ENCODE peak calls at places on chromosomes 1 and 21, in six cellular contexts. Z is WTC11, V is GM23338, U is H1, K is HepG2, T is GM12878. R is an unnamed sample.

GRCh38 chr1:224333309-224333926 is 3.4 kb upstream of the NVL start:
- DNase-seq in Z (no peak), V (peak; percentile 81), U (no peak), K (peak; percentile 60), T (peak; percentile 56), R (peak; percentile 48)

GRCh38 chr21:38388219-38388618 is 110.1 kb downstream of the ERG start:
- DNase-seq in Z (no peak), V (no peak), U (no peak), K (no peak), T (no peak), R (no peak)

GRCh38 chr1:15385420-15385819 is 24.3 kb upstream of the EFHD2 start:
- DNase-seq in Z (no peak), V (no peak), U (no peak), K (no peak), T (no peak), R (no peak)

GRCh38 chr21:29077651-29078090 is 4.2 kb upstream of the CCT8 start:
- DNase-seq in Z (no peak), V (peak; percentile 54), U (no peak), K (no peak), T (peak; percentile 45), R (no peak)

GRCh38 chr1:7669559-7670208 is 101.4 kb upstream of the VAMP3 start:
- DNase-seq in Z (peak; percentile 89), V (peak; percentile 94), U (peak; percentile 43), K (peak; percentile 35), T (no peak), R (peak; percentile 85)

GRCh38 chr1:67612690-67613322 is 72.2 kb upstream of the GADD45A start:
- DNase-seq in Z (no peak), V (no peak), U (no peak), K (no peak), T (no peak), R (no peak)

GRCh38 chr1:232974971-232975370 is 24.6 kb downstream of the NTPCR start:
- DNase-seq in Z (no peak), V (no peak), U (no peak), K (no peak), T (no peak), R (no peak)

GRCh38 chr1:19758227-19758830 is 41.4 kb downstream of the TMCO4 start:
- DNase-seq in Z (no peak), V (no peak), U (no peak), K (no peak), T (no peak), R (no peak)

GRCh38 chr1:206952182-206952581 is 5.9 kb upstream of the PIGR start:
- DNase-seq in Z (no peak), V (no peak), U (no peak), K (peak; percentile 37), T (no peak), R (no peak)

GRCh38 chr1:57623039-57623790 is 199.4 kb upstream of the DAB1 start:
- DNase-seq in Z (peak; percentile 45), V (peak; percentile 58), U (no peak), K (peak; percentile 3), T (no peak), R (peak; percentile 8)

GRCh38 chr1:44144962-44145756 is 3.7 kb upstream of the KLF18 start:
- DNase-seq in Z (no peak), V (no peak), U (no peak), K (no peak), T (no peak), R (no peak)
- TF ChIP-seq CREB1 in Z (no peak), V (no peak), U (no peak), K (no peak), T (no peak), R (no peak)

GRCh38 chr21:46368533-46369285 is 44.8 kb downstream of the PCNT start:
- DNase-seq in Z (no peak), V (no peak), U (no peak), K (no peak), T (peak; percentile 65), R (no peak)

GRCh38 chr21:46366966-46367365 is 43.0 kb downstream of the PCNT start:
- DNase-seq in Z (no peak), V (no peak), U (no peak), K (no peak), T (no peak), R (no peak)

GRCh38 chr21:46366561-46366960 is 42.6 kb downstream of the PCNT start:
- DNase-seq in Z (no peak), V (no peak), U (no peak), K (no peak), T (no peak), R (no peak)

GRCh38 chr21:46363698-46364097 is 39.7 kb downstream of the PCNT start:
- DNase-seq in Z (no peak), V (no peak), U (no peak), K (no peak), T (no peak), R (no peak)

GRCh38 chr21:46366091-46366490 is 42.1 kb downstream of the PCNT start:
- DNase-seq in Z (no peak), V (no peak), U (no peak), K (no peak), T (no peak), R (no peak)
- TF ChIP-seq CREB1 in Z (no peak), V (no peak), U (no peak), K (no peak), T (no peak), R (no peak)

GRCh38 chr1:220119043-220119512 is 25.1 kb downstream of the IARS2 start:
- DNase-seq in Z (no peak), V (no peak), U (no peak), K (no peak), T (no peak), R (peak; percentile 27)

DNA sequence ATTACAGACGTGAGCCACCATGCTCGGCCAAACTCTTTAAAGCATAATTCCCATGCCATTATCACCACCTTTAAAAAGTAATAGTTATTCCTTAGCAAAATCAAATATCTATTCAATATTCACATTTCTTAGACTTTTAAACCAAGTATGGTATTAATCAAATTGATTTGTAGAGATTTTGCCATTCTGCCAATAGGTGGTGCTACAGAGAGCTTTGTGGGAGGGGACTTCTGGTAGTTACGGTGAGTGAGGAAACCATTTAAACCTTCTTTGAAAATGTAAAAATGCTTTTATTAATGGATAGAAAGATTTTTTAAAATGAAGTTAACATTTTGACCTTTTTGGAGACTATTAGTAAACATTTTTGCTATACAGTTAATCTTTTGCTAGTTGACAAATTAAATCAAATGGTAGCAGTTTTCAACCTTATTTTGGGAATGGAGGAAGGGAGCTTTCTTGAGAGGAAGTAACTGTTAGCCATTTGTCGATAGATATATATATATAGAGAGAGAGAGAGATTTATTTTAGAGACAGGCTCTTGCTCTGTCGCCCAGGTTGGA is 19.3 kb downstream of the IARS2 start:
- DNase-seq in Z (no peak), V (peak; percentile 73), U (no peak), K (peak; percentile 30), T (no peak), R (peak; percentile 63)
- TF ChIP-seq CREB1 in Z (no peak), V (no peak), U (no peak), K (no peak), T (no peak), R (no peak)

DNA sequence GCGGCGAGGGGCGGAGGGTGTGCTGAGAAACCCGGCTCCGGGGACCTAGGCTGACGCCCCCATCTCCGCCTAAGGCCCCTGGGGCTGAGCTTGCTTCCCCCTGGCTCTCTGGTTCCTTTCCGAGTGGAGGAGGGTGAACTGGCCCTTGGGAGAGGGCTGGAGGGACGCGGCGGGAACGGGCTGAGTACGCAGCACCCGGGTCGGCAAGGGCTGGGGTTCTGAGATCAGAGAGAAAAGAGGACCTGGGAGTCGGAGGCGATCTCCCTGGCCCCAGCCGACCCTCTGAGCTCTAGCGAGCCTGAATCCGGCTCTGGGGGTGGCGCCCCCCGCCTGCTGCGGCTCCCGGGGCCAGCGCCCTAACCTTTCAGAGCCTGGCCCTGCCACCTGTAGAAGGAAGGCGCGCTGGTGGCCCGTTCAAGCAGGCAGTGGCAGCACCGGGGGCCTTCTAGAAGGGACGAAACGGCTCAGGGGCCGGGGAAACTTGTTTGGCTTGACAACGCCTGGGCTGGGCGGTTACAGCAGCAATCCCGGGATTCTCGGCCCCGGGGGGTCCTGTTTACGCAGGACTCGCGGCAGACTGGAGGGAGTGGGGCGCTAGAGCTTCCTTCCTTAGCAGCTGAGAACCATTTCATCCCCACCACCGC is 270.9 kb downstream of the FOXD2 start:
- DNase-seq in Z (peak; percentile 76), V (peak; percentile 96), U (no peak), K (no peak), T (no peak), R (no peak)
- TF ChIP-seq CREB1 in Z (no peak), V (peak; percentile 24), U (no peak), K (no peak), T (no peak), R (no peak)

GRCh38 chr1:1274299-1274930 is 761 bp upstream of the UBE2J2 start:
- DNase-seq in Z (peak; percentile 35), V (no peak), U (no peak), K (no peak), T (no peak), R (no peak)
- TF ChIP-seq CREB1 in Z (no peak), V (no peak), U (no peak), K (no peak), T (no peak), R (no peak)

DNA sequence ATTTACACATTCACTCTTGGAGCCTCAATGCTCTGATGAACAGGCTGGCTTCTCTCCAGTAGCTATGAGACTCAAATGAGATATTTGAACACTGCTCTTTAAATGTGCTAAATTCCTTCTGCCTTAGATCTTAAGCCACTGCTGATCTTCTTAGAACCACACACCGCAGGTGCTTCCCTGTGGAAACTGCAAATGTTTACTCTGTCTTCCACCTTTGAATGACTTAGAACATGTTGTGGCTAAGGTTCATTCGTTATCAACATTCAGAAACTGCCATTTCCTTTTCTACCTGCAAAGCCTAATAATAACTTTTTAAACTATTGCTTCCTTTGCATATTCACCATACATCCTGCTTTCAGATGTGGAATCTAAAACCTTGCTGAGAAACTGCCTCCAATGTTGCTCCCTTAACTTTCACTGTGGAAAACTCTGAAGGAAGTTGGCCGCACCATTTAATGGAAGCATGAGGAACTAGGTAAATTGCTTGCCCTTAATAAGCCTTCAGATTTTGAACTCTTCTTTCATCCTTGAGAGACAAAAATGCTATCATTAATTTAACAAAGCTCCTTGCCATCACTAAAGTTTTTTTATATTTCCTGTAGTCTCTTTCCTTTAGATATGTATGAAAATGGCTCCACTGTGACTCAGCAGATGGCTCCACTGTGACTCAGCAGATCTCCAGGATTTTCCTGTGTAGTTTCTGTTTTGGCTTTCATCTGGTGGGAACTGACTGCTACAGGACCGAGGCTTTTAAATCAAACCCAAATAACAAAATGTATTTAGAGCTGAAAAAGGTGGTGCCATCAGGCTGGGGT is 143.8 kb downstream of the TNFSF18 start:
- DNase-seq in Z (no peak), V (no peak), U (no peak), K (no peak), T (no peak), R (peak; percentile 50)
- TF ChIP-seq CREB1 in Z (no peak), V (no peak), U (no peak), K (no peak), T (no peak), R (no peak)